ENCODE peak calls at places on chromosomes 4 and X, in ten cellular contexts. Y is CD4-positive, alpha-beta memory T cell; U is mucosa of descending colon; D is RWPE1; A is D341Med; S is mesothelial cell of epicardium; G is A172; N is effector memory CD8-positive, alpha-beta T cell; L is sciatic nerve; R is cardiac muscle cell. V is an unnamed sample.

GRCh38 chr4:102438873-102439614 is 62.1 kb upstream of the NFKB1 start:
- DNase-seq in Y (no peak), U (no peak), D (peak; percentile 75), A (no peak), S (no peak), G (peak; percentile 74), N (no peak), L (no peak), R (peak; percentile 96), V (peak; percentile 97)

GRCh38 chr4:128244379-128244778 is 43.2 kb downstream of the PGRMC2 start:
- DNase-seq in Y (no peak), U (no peak), D (no peak), A (no peak), S (no peak), G (no peak), N (no peak), L (no peak), R (no peak), V (peak; percentile 64)

GRCh38 chr4:5989236-5990225 is 28.7 kb downstream of the C4orf50 start:
- DNase-seq in Y (no peak), U (no peak), D (no peak), A (no peak), S (no peak), G (no peak), N (no peak), L (no peak), R (no peak), V (no peak)

GRCh38 chr4:36363024-36363423 is 81.6 kb downstream of the DTHD1 start:
- DNase-seq in Y (no peak), U (no peak), D (peak; percentile 26), A (no peak), S (no peak), G (peak; percentile 48), N (no peak), L (no peak), R (no peak), V (no peak)

GRCh38 chrX:103253608-103254007 is 1.3 kb downstream of the TCEAL8 start:
- DNase-seq in Y (no peak), U (no peak), D (no peak), A (no peak), S (no peak), G (no peak), N (no peak), L (no peak), R (peak; percentile 23), V (peak; percentile 14)

GRCh38 chr4:182642831-182643230 is 274.4 kb downstream of the DCTD start:
- DNase-seq in Y (no peak), U (no peak), D (peak; percentile 3), A (no peak), S (no peak), G (peak; percentile 44), N (no peak), L (no peak), R (peak; percentile 62), V (peak; percentile 57)

GRCh38 chrX:153491351-153492152 is 3.2 kb upstream of the BGN start:
- DNase-seq in Y (no peak), U (no peak), D (no peak), A (no peak), S (no peak), G (no peak), N (no peak), L (no peak), R (no peak), V (no peak)

GRCh38 chr4:26484538-26484937 is 5.7 kb downstream of the CCKAR start:
- DNase-seq in Y (no peak), U (no peak), D (no peak), A (no peak), S (no peak), G (no peak), N (no peak), L (no peak), R (no peak), V (no peak)

GRCh38 chr4:3724319-3725231 is 41.6 kb upstream of the ADRA2C start:
- DNase-seq in Y (no peak), U (no peak), D (no peak), A (peak; percentile 60), S (no peak), G (no peak), N (no peak), L (no peak), R (no peak), V (no peak)

GRCh38 chr4:147418206-147418605 is 62.7 kb upstream of the EDNRA start:
- DNase-seq in Y (no peak), U (no peak), D (no peak), A (no peak), S (no peak), G (no peak), N (no peak), L (no peak), R (no peak), V (no peak)

GRCh38 chr4:126733301-126733700 is 899.5 kb upstream of the INTU start:
- DNase-seq in Y (no peak), U (no peak), D (no peak), A (no peak), S (no peak), G (no peak), N (no peak), L (no peak), R (no peak), V (no peak)

GRCh38 chrX:110941906-110942305 is 146.3 kb upstream of the CHRDL1 start:
- DNase-seq in Y (no peak), U (no peak), D (no peak), A (no peak), S (no peak), G (no peak), N (no peak), L (no peak), R (no peak), V (peak; percentile 14)

GRCh38 chrX:19602866-19603620 is 87.7 kb upstream of the MAP3K15 start:
- DNase-seq in Y (no peak), U (no peak), D (peak; percentile 41), A (no peak), S (no peak), G (peak; percentile 90), N (no peak), L (no peak), R (peak; percentile 25), V (peak; percentile 83)

GRCh38 chr4:153792007-153792892 is 3.4 kb upstream of the SFRP2 start:
- DNase-seq in Y (no peak), U (peak; percentile 58), D (peak; percentile 64), A (peak; percentile 73), S (peak; percentile 34), G (no peak), N (no peak), L (peak; percentile 85), R (peak; percentile 25), V (peak; percentile 82)

GRCh38 chr4:168604496-168605373 is 107.9 kb downstream of the PALLD start:
- DNase-seq in Y (no peak), U (no peak), D (peak; percentile 72), A (no peak), S (no peak), G (peak; percentile 88), N (no peak), L (no peak), R (peak; percentile 93), V (peak; percentile 73)

GRCh38 chr4:137601924-137602323 is 69.6 kb upstream of the PCDH18 start:
- DNase-seq in Y (no peak), U (no peak), D (no peak), A (no peak), S (no peak), G (no peak), N (no peak), L (no peak), R (no peak), V (no peak)

GRCh38 chr4:40629401-40630334 is at the start of gene RBM47:
- DNase-seq in Y (no peak), U (peak; percentile 90), D (peak; percentile 72), A (no peak), S (peak; percentile 74), G (peak; percentile 27), N (no peak), L (peak; percentile 77), R (peak; percentile 79), V (peak; percentile 50)

GRCh38 chr4:109434793-109435080 is 1.1 kb downstream of the SEC24B start:
- DNase-seq in Y (no peak), U (no peak), D (no peak), A (peak; percentile 40), S (no peak), G (no peak), N (no peak), L (no peak), R (peak; percentile 21), V (peak; percentile 17)